ENCODE peak calls at places on chromosomes 3 and 15, in six cellular contexts. N, Z, E, C, X and M are unnamed samples.

GRCh38 chr3:124811441-124811840 is 75.7 kb downstream of the ITGB5 start:
- DNase-seq in N (peak; percentile 76), Z (peak; percentile 85), E (peak; percentile 58), C (no peak), X (no peak), M (no peak)

GRCh38 chr15:59892995-59893394 is 111.1 kb upstream of the FOXB1 start:
- DNase-seq in N (peak; percentile 6), Z (peak; percentile 10), E (no peak), C (no peak), X (peak; percentile 51), M (no peak)

GRCh38 chr3:110799236-110799635 is 272.4 kb upstream of the NECTIN3 start:
- DNase-seq in N (peak; percentile 30), Z (no peak), E (no peak), C (no peak), X (no peak), M (no peak)

GRCh38 chr15:101207867-101208288 is 44.0 kb downstream of the CHSY1 start:
- DNase-seq in N (peak; percentile 86), Z (peak; percentile 57), E (no peak), C (no peak), X (no peak), M (no peak)

GRCh38 chr3:134212898-134213665 is 37.6 kb downstream of the RYK start:
- DNase-seq in N (peak; percentile 74), Z (peak; percentile 33), E (peak; percentile 78), C (peak; percentile 60), X (peak; percentile 81), M (peak; percentile 67)

GRCh38 chr3:156599475-156599874 is 44.6 kb upstream of the SSR3 start:
- DNase-seq in N (no peak), Z (no peak), E (no peak), C (no peak), X (no peak), M (no peak)

GRCh38 chr3:121834734-121835709 is at the start of the genes EAF2 and IQCB1:
- DNase-seq in N (peak; percentile 94), Z (peak; percentile 89), E (peak; percentile 96), C (peak; percentile 93), X (peak; percentile 93), M (peak; percentile 96)

GRCh38 chr3:144109944-144110343 is 138.3 kb downstream of the DIPK2A start:
- DNase-seq in N (no peak), Z (no peak), E (no peak), C (no peak), X (no peak), M (no peak)

GRCh38 chr3:61315874-61316273 is 64.6 kb upstream of the FHIT start:
- DNase-seq in N (no peak), Z (no peak), E (peak; percentile 14), C (no peak), X (peak; percentile 11), M (no peak)

GRCh38 chr3:377158-377561 is 180.6 kb downstream of the CHL1 start:
- DNase-seq in N (peak; percentile 63), Z (peak; percentile 41), E (no peak), C (no peak), X (peak; percentile 15), M (peak; percentile 22)

GRCh38 chr3:103047640-103048370 is 613.0 kb downstream of the ZPLD1 start:
- DNase-seq in N (no peak), Z (peak; percentile 70), E (no peak), C (peak; percentile 41), X (no peak), M (no peak)

GRCh38 chr15:65375871-65376552 is 1.8 kb downstream of the IGDCC3 start:
- DNase-seq in N (no peak), Z (no peak), E (no peak), C (no peak), X (no peak), M (no peak)

GRCh38 chr3:173191611-173192010 is 50.6 kb upstream of the SPATA16 start:
- DNase-seq in N (peak; percentile 0), Z (peak; percentile 76), E (no peak), C (no peak), X (no peak), M (no peak)

GRCh38 chr3:122987231-122987630 is 40.3 kb downstream of the SEMA5B start:
- DNase-seq in N (no peak), Z (no peak), E (no peak), C (no peak), X (no peak), M (no peak)
- H3K4me1 ChIP-seq in N (no peaks in the 10 kb centered on the region), Z (no peaks in the 10 kb centered on the region), E (peaks cover 30% of the 10 kb centered on the region), C (no peaks in the 10 kb centered on the region), X (peaks cover 44% of the 10 kb centered on the region), M (no peaks in the 10 kb centered on the region)

GRCh38 chr3:45607790-45608189 is 13.2 kb downstream of the LIMD1 start:
- DNase-seq in N (peak; percentile 71), Z (peak; percentile 55), E (peak; percentile 50), C (no peak), X (no peak), M (no peak)

GRCh38 chr3:45606003-45606402 is 11.5 kb downstream of the LIMD1 start:
- DNase-seq in N (no peak), Z (no peak), E (no peak), C (no peak), X (no peak), M (no peak)

GRCh38 chr3:45605569-45605968 is 11.0 kb downstream of the LIMD1 start:
- DNase-seq in N (no peak), Z (no peak), E (no peak), C (no peak), X (no peak), M (no peak)

GRCh38 chr3:45608296-45608695 is 13.7 kb downstream of the LIMD1 start:
- DNase-seq in N (no peak), Z (no peak), E (no peak), C (no peak), X (no peak), M (no peak)

GRCh38 chr3:45606991-45607712 is 12.6 kb downstream of the LIMD1 start:
- DNase-seq in N (peak; percentile 52), Z (peak; percentile 29), E (peak; percentile 74), C (no peak), X (no peak), M (no peak)
- H3K4me1 ChIP-seq in N (peaks cover 46% of the 10 kb centered on the region), Z (peaks cover 23% of the 10 kb centered on the region), E (peaks cover 100% of the 10 kb centered on the region), C (peaks cover 9% of the 10 kb centered on the region), X (peaks cover 11% of the 10 kb centered on the region), M (no peaks in the 10 kb centered on the region)

GRCh38 chr3:94064243-94064642 is 1.4 kb downstream of the NSUN3 start:
- DNase-seq in N (no peak), Z (no peak), E (no peak), C (no peak), X (no peak), M (no peak)
- H3K4me1 ChIP-seq in N (peaks cover 1% of the 10 kb centered on the region), Z (peaks cover 7% of the 10 kb centered on the region), E (peaks cover 23% of the 10 kb centered on the region), C (peaks cover 15% of the 10 kb centered on the region), X (no peaks in the 10 kb centered on the region), M (peaks cover 14% of the 10 kb centered on the region)

GRCh38 chr15:73930371-73930770 is 4.1 kb downstream of the LOXL1 start:
- DNase-seq in N (peak; percentile 93), Z (peak; percentile 97), E (no peak), C (no peak), X (no peak), M (no peak)
- H3K4me1 ChIP-seq in N (peaks cover 42% of the 10 kb centered on the region), Z (peaks cover 65% of the 10 kb centered on the region), E (peaks cover 56% of the 10 kb centered on the region), C (peaks cover 27% of the 10 kb centered on the region), X (peaks cover 24% of the 10 kb centered on the region), M (peaks cover 12% of the 10 kb centered on the region)

DNA sequence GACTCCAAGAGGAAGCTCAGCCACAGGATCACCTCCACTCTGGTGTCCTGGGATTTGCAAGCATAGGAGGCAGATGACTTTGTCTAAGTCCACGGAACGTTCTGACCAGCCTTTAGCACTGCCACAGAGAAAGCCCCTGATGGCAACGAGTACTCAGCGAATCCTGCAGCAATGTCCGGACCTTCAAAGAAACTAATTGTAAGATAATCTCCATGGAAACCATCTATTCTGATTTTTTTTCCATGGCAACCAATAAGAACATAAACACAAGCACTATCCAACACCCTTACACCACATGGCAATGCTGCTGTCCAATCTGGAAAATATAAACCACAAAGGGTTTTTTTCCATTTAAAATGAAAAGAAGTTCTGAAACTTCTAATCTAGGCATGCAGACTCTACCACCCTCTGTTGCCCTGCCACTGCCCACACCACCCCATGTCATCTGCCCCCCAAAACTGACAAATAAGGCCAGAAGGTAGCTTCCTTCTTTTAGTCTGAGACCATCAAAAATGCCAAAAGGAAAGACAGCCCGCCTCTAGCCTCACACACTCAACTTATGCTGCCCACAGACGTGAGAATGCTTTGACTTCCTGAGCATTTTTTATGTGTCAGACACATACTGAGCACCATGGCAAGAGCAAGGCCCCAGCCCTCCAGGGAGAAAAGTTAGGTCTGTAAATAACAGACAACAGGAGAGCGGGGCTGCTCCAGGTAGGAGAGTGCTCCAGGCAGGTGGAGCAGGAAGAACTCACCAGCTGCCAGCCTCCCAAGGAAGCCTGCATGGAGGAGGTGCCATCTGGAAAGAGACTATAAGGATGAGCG is 44.5 kb downstream of the POC1A start:
- DNase-seq in N (peak; percentile 47), Z (peak; percentile 52), E (no peak), C (no peak), X (no peak), M (no peak)
- H3K4me1 ChIP-seq in N (peaks cover 2% of the 10 kb centered on the region), Z (peaks cover 5% of the 10 kb centered on the region), E (peaks cover 42% of the 10 kb centered on the region), C (no peaks in the 10 kb centered on the region), X (no peaks in the 10 kb centered on the region), M (peaks cover 10% of the 10 kb centered on the region)

GRCh38 chr15:92906038-92906437 is 5.9 kb downstream of the CHD2 start:
- DNase-seq in N (no peak), Z (no peak), E (no peak), C (no peak), X (no peak), M (no peak)

GRCh38 chr15:92906563-92907081 is 6.5 kb downstream of the CHD2 start:
- DNase-seq in N (peak; percentile 74), Z (peak; percentile 67), E (no peak), C (peak; percentile 73), X (no peak), M (no peak)

GRCh38 chr15:92908369-92909057 is 8.4 kb downstream of the CHD2 start:
- DNase-seq in N (no peak), Z (no peak), E (no peak), C (no peak), X (no peak), M (peak; percentile 2)

GRCh38 chr15:92907880-92908279 is 7.8 kb downstream of the CHD2 start:
- DNase-seq in N (peak; percentile 90), Z (peak; percentile 91), E (peak; percentile 54), C (no peak), X (no peak), M (peak; percentile 2)

DNA sequence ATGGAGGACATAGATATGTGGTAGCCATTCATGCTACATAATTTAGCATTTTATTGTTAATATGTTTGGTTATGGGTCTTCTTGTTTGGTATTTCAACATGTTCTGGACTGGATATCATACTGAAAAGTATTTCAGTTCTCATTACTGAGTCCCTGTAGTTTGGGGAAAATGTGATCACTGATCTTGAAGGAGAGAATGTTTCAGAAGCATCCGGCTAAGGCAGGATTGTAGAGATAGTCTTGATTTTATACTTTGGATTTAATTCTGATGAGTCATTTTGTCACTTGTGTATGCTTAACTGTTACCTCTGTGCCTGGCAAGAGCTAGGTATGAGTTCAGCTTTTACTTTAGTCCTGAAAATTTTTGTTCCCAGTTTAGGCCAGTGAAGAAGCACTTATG is 7.1 kb downstream of the CHD2 start:
- DNase-seq in N (no peak), Z (peak; percentile 51), E (no peak), C (no peak), X (no peak), M (peak; percentile 2)
- H3K4me1 ChIP-seq in N (peaks cover 22% of the 10 kb centered on the region), Z (peaks cover 59% of the 10 kb centered on the region), E (peaks cover 84% of the 10 kb centered on the region), C (peaks cover 82% of the 10 kb centered on the region), X (peaks cover 9% of the 10 kb centered on the region), M (peaks cover 64% of the 10 kb centered on the region)

GRCh38 chr3:15271785-15272381 is 60.5 kb downstream of the SH3BP5 start:
- DNase-seq in N (no peak), Z (no peak), E (peak; percentile 44), C (no peak), X (no peak), M (no peak)
- H3K4me1 ChIP-seq in N (peaks cover 13% of the 10 kb centered on the region), Z (peaks cover 42% of the 10 kb centered on the region), E (peaks cover 31% of the 10 kb centered on the region), C (peaks cover 29% of the 10 kb centered on the region), X (no peaks in the 10 kb centered on the region), M (no peaks in the 10 kb centered on the region)

GRCh38 chr15:71276355-71276665 is 161.0 kb downstream of the THSD4 start:
- DNase-seq in N (no peak), Z (no peak), E (no peak), C (peak; percentile 75), X (no peak), M (no peak)
- H3K4me1 ChIP-seq in N (peaks cover 48% of the 10 kb centered on the region), Z (peaks cover 36% of the 10 kb centered on the region), E (peaks cover 19% of the 10 kb centered on the region), C (peaks cover 51% of the 10 kb centered on the region), X (peaks cover 1% of the 10 kb centered on the region), M (peaks cover 3% of the 10 kb centered on the region)